ENCODE peak calls at places on chromosomes 16 and 17, in eight cellular contexts. F is mucosa of gallbladder; Q is T-cell; O is NCI-H187 treated with DMSO at 0.1 percent for 48 hours; K is frontal cortex; R is astrocyte of the spinal cord; H is stimulated activated CD4-positive, alpha-beta T cell treated with anti-CD3 and anti-CD28 coated beads, Interleukin-15, amount 100 ng/mL, for 1 hour; S is psoas muscle. I is an unnamed sample.

GRCh38 chr17:79835953-79836951 is 3.0 kb downstream of the CBX4 start:
- DNase-seq in F (peak; percentile 76), Q (no peak), O (peak; percentile 60), K (no peak), R (no peak), H (no peak), S (peak; percentile 27), I (no peak)

GRCh38 chr17:48546924-48547838 is 2.3 kb upstream of the HOXB2 start:
- DNase-seq in F (no peak), Q (no peak), O (peak; percentile 92), K (no peak), R (peak; percentile 69), H (no peak), S (no peak), I (no peak)

GRCh38 chr16:1991588-1992474 is 2.1 kb downstream of the SYNGR3 start:
- DNase-seq in F (peak; percentile 97), Q (peak; percentile 98), O (no peak), K (peak; percentile 97), R (peak; percentile 91), H (peak; percentile 99), S (peak; percentile 96), I (peak; percentile 96)

GRCh38 chr17:36188891-36189306 is 7.7 kb downstream of the CCL3L1 start:
- DNase-seq in F (peak; percentile 52), Q (peak; percentile 63), O (no peak), K (no peak), R (no peak), H (no peak), S (no peak), I (peak; percentile 31)

GRCh38 chr16:85393674-85394510 is 219.2 kb upstream of the GSE1 start:
- DNase-seq in F (peak; percentile 50), Q (peak; percentile 67), O (no peak), K (peak; percentile 74), R (peak; percentile 60), H (peak; percentile 59), S (peak; percentile 66), I (peak; percentile 66)

GRCh38 chr17:3965123-3965800 is 1.0 kb upstream of the ATP2A3 start:
- DNase-seq in F (peak; percentile 70), Q (peak; percentile 73), O (no peak), K (no peak), R (no peak), H (peak; percentile 30), S (no peak), I (peak; percentile 66)

GRCh38 chr16:53599548-53599947 is 96.5 kb upstream of the AKTIP start:
- DNase-seq in F (no peak), Q (no peak), O (no peak), K (no peak), R (no peak), H (no peak), S (no peak), I (no peak)

GRCh38 chr16:71954180-71954579 is 46.0 kb downstream of the PKD1L3 start:
- DNase-seq in F (no peak), Q (no peak), O (no peak), K (no peak), R (no peak), H (no peak), S (no peak), I (no peak)

GRCh38 chr16:396605-397004 is 394 bp upstream of the NME4 start:
- DNase-seq in F (no peak), Q (no peak), O (no peak), K (peak; percentile 70), R (peak; percentile 31), H (no peak), S (no peak), I (peak; percentile 8)